ENCODE peak calls at places on chromosomes 4 and X, in nine cellular contexts. T is mammary epithelial cell, X is GM23338, S is fibroblast of lung, G is astrocyte, J is MM.1S, F is GM12878, U is neuronal stem cell, N is HepG2. W is an unnamed sample.
A peak's percentile ranks its signal among the peaks of the same experiment; 100 is the strongest.

GRCh38 chr4:137635596-137635995 is 103.3 kb upstream of the PCDH18 start:
- DNase-seq in T (no peak), X (peak; percentile 11), S (no peak), G (no peak), J (no peak), F (no peak), U (no peak), N (no peak), W (peak; percentile 47)

GRCh38 chr4:121776610-121777401 is 11.8 kb upstream of the SMIM43 start:
- DNase-seq in T (no peak), X (no peak), S (no peak), G (no peak), J (no peak), F (no peak), U (no peak), N (no peak), W (no peak)

GRCh38 chrX:131262738-131263679 is 26.1 kb downstream of the IGSF1 start:
- DNase-seq in T (no peak), X (peak; percentile 69), S (no peak), G (no peak), J (peak; percentile 54), F (no peak), U (no peak), N (peak; percentile 35), W (peak; percentile 27)

GRCh38 chr4:127196656-127197352 is 436.0 kb upstream of the INTU start:
- DNase-seq in T (no peak), X (no peak), S (no peak), G (no peak), J (no peak), F (no peak), U (no peak), N (no peak), W (no peak)

GRCh38 chr4:100823993-100824323 is 306.1 kb upstream of the EMCN start:
- DNase-seq in T (no peak), X (no peak), S (no peak), G (no peak), J (no peak), F (no peak), U (no peak), N (no peak), W (no peak)

GRCh38 chr4:187276786-187277408 is 553.2 kb upstream of the FAT1 start:
- DNase-seq in T (no peak), X (no peak), S (peak; percentile 24), G (peak; percentile 10), J (peak; percentile 46), F (no peak), U (no peak), N (no peak), W (no peak)

GRCh38 chrX:44843753-44844152 is at the start of gene DUSP21:
- DNase-seq in T (no peak), X (no peak), S (no peak), G (no peak), J (no peak), F (no peak), U (no peak), N (no peak), W (peak; percentile 6)

GRCh38 chrX:120301960-120302359 is 9.3 kb downstream of the TMEM255A start:
- DNase-seq in T (no peak), X (no peak), S (no peak), G (no peak), J (peak; percentile 44), F (no peak), U (no peak), N (no peak), W (no peak)

GRCh38 chrX:69028006-69028760 is 137.1 kb downstream of the PJA1 start:
- DNase-seq in T (no peak), X (no peak), S (no peak), G (no peak), J (no peak), F (peak; percentile 32), U (no peak), N (no peak), W (no peak)

GRCh38 chr4:21656832-21657231 is 291.7 kb downstream of the KCNIP4 start:
- DNase-seq in T (peak; percentile 59), X (peak; percentile 16), S (peak; percentile 48), G (peak; percentile 37), J (no peak), F (no peak), U (no peak), N (peak; percentile 2), W (no peak)

GRCh38 chr4:165207016-165207430 is 338 bp upstream of the KLHL2 start:
- DNase-seq in T (peak; percentile 53), X (no peak), S (peak; percentile 40), G (peak; percentile 32), J (no peak), F (no peak), U (peak; percentile 20), N (no peak), W (peak; percentile 37)

GRCh38 chrX:65635371-65635770 is 32.1 kb upstream of the MSN start:
- DNase-seq in T (no peak), X (no peak), S (peak; percentile 13), G (no peak), J (no peak), F (no peak), U (no peak), N (no peak), W (no peak)

GRCh38 chrX:152313529-152314302 is 137.4 kb downstream of the GABRA3 start:
- DNase-seq in T (no peak), X (no peak), S (peak; percentile 13), G (peak; percentile 8), J (peak; percentile 51), F (no peak), U (no peak), N (no peak), W (no peak)

GRCh38 chr4:153750197-153750817 is 9.5 kb downstream of the RNF175 start:
- DNase-seq in T (peak; percentile 80), X (peak; percentile 95), S (peak; percentile 62), G (peak; percentile 49), J (peak; percentile 71), F (peak; percentile 31), U (peak; percentile 77), N (peak; percentile 61), W (peak; percentile 90)

GRCh38 chr4:149203256-149204001 is 612.2 kb downstream of the IQCM start:
- DNase-seq in T (no peak), X (no peak), S (peak; percentile 75), G (peak; percentile 71), J (no peak), F (no peak), U (no peak), N (no peak), W (no peak)

GRCh38 chr4:176906693-176907092 is 114.0 kb upstream of the VEGFC start:
- DNase-seq in T (peak; percentile 9), X (no peak), S (no peak), G (no peak), J (no peak), F (no peak), U (no peak), N (no peak), W (no peak)

GRCh38 chr4:185429660-185430059 is 3.9 kb upstream of the UFSP2 start:
- DNase-seq in T (no peak), X (no peak), S (no peak), G (no peak), J (no peak), F (no peak), U (no peak), N (no peak), W (no peak)

GRCh38 chr4:186771624-186772023 is 48.0 kb upstream of the FAT1 start:
- DNase-seq in T (no peak), X (no peak), S (peak; percentile 20), G (no peak), J (no peak), F (no peak), U (no peak), N (no peak), W (no peak)

DNA sequence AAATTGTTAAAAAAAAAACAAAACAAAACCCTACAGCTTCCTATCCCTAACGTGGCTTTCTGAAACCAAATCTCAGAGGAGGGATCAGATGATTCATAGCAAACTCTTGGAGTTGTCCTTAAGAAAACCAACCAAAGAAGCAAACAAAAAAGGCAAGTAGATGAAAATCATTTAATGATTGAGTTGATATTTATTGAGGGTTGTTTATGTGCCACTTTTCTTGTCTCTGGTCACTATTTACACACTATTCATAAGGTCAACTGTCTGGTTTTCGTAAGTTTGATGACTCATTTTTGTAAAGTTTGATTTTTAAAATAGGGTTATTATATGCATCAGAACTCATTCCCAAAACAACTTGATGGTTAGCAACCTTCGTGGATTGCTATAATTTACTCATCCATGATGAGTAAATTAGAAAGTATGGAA is 133.4 kb downstream of the UNC5C start:
- DNase-seq in T (peak; percentile 59), X (no peak), S (peak; percentile 53), G (peak; percentile 44), J (no peak), F (no peak), U (no peak), N (no peak), W (no peak)
- H3K4me3 ChIP-seq in T (no peak overlapping the region), X (no peak overlapping the region), S (no peak overlapping the region), G (no peak overlapping the region), J (no peak overlapping the region), F (no peak overlapping the region), U (no peak overlapping the region), N (no peak overlapping the region), W (no peak overlapping the region)

GRCh38 chr4:15011166-15011565 is 8.9 kb downstream of the CPEB2 start:
- DNase-seq in T (no peak), X (no peak), S (no peak), G (no peak), J (no peak), F (no peak), U (no peak), N (no peak), W (no peak)
- H3K4me1 ChIP-seq in T (no peaks in the 10 kb centered on the region), X (peaks cover 51% of the 10 kb centered on the region), S (peaks cover 3% of the 10 kb centered on the region), G (peaks cover 3% of the 10 kb centered on the region), J (peaks cover 16% of the 10 kb centered on the region), F (peaks cover 4% of the 10 kb centered on the region), U (no peaks in the 10 kb centered on the region), N (peaks cover 12% of the 10 kb centered on the region), W (peaks cover 10% of the 10 kb centered on the region)

DNA sequence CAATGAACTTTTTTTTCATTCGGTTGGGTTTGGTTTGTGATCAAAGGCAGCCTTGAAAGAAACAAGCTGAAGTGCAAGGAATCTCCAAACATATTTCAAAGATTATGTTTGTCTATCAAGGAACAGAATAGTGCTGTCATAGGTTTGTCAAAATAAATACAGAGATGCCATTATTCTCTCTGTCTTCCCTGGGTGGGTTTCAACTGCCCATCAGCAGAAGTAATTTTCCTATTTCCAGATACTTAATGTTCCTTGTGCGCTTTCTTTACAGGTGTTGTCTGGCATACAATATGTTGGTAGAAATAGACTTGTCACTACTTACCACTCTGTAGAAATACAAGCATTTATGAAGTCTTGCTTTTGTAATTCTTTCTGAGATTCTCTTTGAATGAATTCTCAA is 294.9 kb downstream of the PDHA2 start:
- DNase-seq in T (no peak), X (no peak), S (no peak), G (no peak), J (no peak), F (no peak), U (no peak), N (no peak), W (no peak)
- H3K4me2 ChIP-seq in T (no peak overlapping the region), X (no peak overlapping the region), S (no peak overlapping the region), G (no peak overlapping the region), J (no peak overlapping the region), F (no peak overlapping the region), U (no peak overlapping the region), N (no peak overlapping the region), W (no peak overlapping the region)

DNA sequence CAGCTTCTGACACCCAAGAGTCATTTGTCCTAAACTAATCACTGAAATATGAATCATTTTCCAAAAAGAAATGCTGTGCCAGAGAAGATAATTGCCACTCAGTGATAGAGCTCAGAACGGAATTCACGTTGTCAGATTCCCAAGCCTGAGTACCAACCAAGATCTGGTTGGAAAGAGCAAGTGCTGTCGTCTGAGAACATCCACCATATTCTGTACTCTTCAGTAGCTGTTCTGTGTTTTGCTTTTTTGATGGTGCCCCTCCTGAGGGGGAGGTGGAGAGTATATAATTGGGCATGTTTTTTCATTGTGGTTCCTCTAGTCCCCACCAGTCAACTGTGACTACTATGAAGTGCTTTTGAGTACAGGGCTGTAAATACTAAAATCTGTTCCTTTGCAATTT is 13.2 kb downstream of the RUFY3 start:
- DNase-seq in T (no peak), X (no peak), S (no peak), G (no peak), J (no peak), F (no peak), U (no peak), N (no peak), W (no peak)
- H3K4me3 ChIP-seq in T (peak overlapping the region; percentile 55), X (no peak overlapping the region), S (peak overlapping the region; percentile 68), G (peak overlapping the region; percentile 50), J (peak overlapping the region; percentile 46), F (peak overlapping the region; percentile 62), U (no peak overlapping the region), N (peak overlapping the region; percentile 17), W (no peak overlapping the region)

W was measured in neural progenitor cell.